ENCODE peak calls at places on chromosome 11, in five cellular contexts. I, R, W, U and Q are unnamed samples.
A peak's percentile ranks its signal among the peaks of the same experiment; 100 is the strongest.

GRCh38 chr11:95556342-95557151 is 233.0 kb downstream of the FAM76B start:
- DNase-seq in R (peak; percentile 49), W (no peak), I (no peak), U (no peak), Q (no peak)

GRCh38 chr11:102868359-102868758 is 6.4 kb downstream of the MMP12 start:
- DNase-seq in R (peak; percentile 44), I (no peak), U (no peak), W (no peak), Q (no peak)

GRCh38 chr11:68843703-68844312 is 2.1 kb upstream of the CPT1A start:
- DNase-seq in R (no peak), I (no peak), U (no peak), W (peak; percentile 72), Q (peak; percentile 84)

GRCh38 chr11:1731451-1732059 is 18.8 kb downstream of the IFITM10 start:
- DNase-seq in U (no peak), W (no peak), I (no peak), R (no peak), Q (no peak)

GRCh38 chr11:62353841-62354240 is 16.6 kb downstream of the ASRGL1 start:
- DNase-seq in U (no peak), R (no peak), I (no peak), W (no peak), Q (no peak)

GRCh38 chr11:93969925-93970922 is 50.9 kb upstream of the HEPHL1 start:
- DNase-seq in U (no peak), R (no peak), I (no peak), W (no peak), Q (no peak)

GRCh38 chr11:11346249-11346648 is 6.8 kb downstream of the CSNK2A3 start:
- DNase-seq in U (no peak), I (no peak), R (no peak), W (no peak), Q (no peak)

GRCh38 chr11:101428918-101429317 is 154.9 kb downstream of the TRPC6 start:
- DNase-seq in I (no peak), R (peak; percentile 54), U (no peak), W (no peak), Q (no peak)

GRCh38 chr11:60912851-60913550 is 957 bp upstream of the TMEM109 start:
- DNase-seq in U (no peak), R (no peak), I (no peak), W (no peak), Q (peak; percentile 63)

GRCh38 chr11:2446590-2447252 is 1.9 kb downstream of the KCNQ1 start:
- DNase-seq in W (no peak), R (no peak), U (no peak), I (no peak), Q (no peak)

GRCh38 chr11:112352907-112353306 is 92.2 kb upstream of the PLET1 start:
- DNase-seq in R (peak; percentile 44), I (no peak), U (no peak), W (no peak), Q (no peak)

GRCh38 chr11:69962152-69962551 is 116.0 kb upstream of the ANO1 start:
- DNase-seq in W (no peak), I (no peak), U (peak; percentile 59), R (peak; percentile 42), Q (no peak)

GRCh38 chr11:94183886-94184264 is 55.2 kb downstream of the PANX1 start:
- DNase-seq in W (peak; percentile 62), I (no peak), R (peak; percentile 67), U (peak; percentile 30), Q (peak; percentile 69)

GRCh38 chr11:11502303-11502828 is 119.4 kb downstream of the GALNT18 start:
- DNase-seq in R (no peak), W (no peak), U (no peak), I (no peak), Q (no peak)

GRCh38 chr11:102940714-102941588 is 14.6 kb downstream of the MMP13 start:
- DNase-seq in W (no peak), R (peak; percentile 73), U (peak; percentile 54), I (peak; percentile 33), Q (no peak)

GRCh38 chr11:16785520-16786128 is 47.2 kb downstream of the C11orf58 start:
- DNase-seq in R (peak; percentile 75), W (peak; percentile 66), I (peak; percentile 77), U (peak; percentile 92), Q (peak; percentile 82)

GRCh38 chr11:120181446-120181992 is 29.3 kb upstream of the OAF start:
- DNase-seq in I (peak; percentile 11), W (peak; percentile 19), R (no peak), U (no peak), Q (no peak)

GRCh38 chr11:57434640-57435546 is 8.0 kb upstream of the SLC43A3 start:
- DNase-seq in R (peak; percentile 97), W (no peak), U (peak; percentile 69), I (peak; percentile 63), Q (no peak)

GRCh38 chr11:82546556-82547162 is 187.0 kb downstream of the FAM181B start:
- DNase-seq in W (no peak), U (no peak), I (no peak), R (no peak), Q (no peak)

GRCh38 chr11:31813242-31813960 is 2.3 kb upstream of the PAX6 start:
- DNase-seq in W (no peak), U (no peak), R (no peak), I (no peak), Q (no peak)

GRCh38 chr11:13429836-13430235 is 33.2 kb downstream of the BTBD10 start:
- DNase-seq in I (no peak), R (no peak), U (no peak), W (no peak), Q (no peak)

GRCh38 chr11:74577624-74578396 is 14.6 kb upstream of the POLD3 start:
- DNase-seq in R (peak; percentile 18), W (no peak), I (no peak), U (no peak), Q (no peak)

GRCh38 chr11:116852261-116853125 is 15.1 kb upstream of the APOA1 start:
- DNase-seq in U (no peak), I (no peak), W (peak; percentile 71), R (peak; percentile 57), Q (no peak)

GRCh38 chr11:117884994-117885393 is 8.5 kb upstream of the FXYD6 start:
- DNase-seq in U (no peak), I (no peak), W (no peak), R (peak; percentile 21), Q (peak; percentile 82)

GRCh38 chr11:64863381-64864060 is 14.9 kb downstream of the EHD1 start:
- DNase-seq in U (no peak), R (no peak), W (peak; percentile 64), I (no peak), Q (peak; percentile 81)

GRCh38 chr11:64864135-64864472 is 14.3 kb downstream of the EHD1 start:
- DNase-seq in U (no peak), I (no peak), R (no peak), W (no peak), Q (no peak)

GRCh38 chr11:64865286-64866172 is 12.9 kb downstream of the EHD1 start:
- DNase-seq in W (no peak), I (no peak), U (no peak), R (peak; percentile 92), Q (no peak)

GRCh38 chr11:64866173-64866491 is 12.3 kb downstream of the EHD1 start:
- DNase-seq in U (no peak), W (no peak), R (no peak), I (no peak), Q (no peak)

DNA sequence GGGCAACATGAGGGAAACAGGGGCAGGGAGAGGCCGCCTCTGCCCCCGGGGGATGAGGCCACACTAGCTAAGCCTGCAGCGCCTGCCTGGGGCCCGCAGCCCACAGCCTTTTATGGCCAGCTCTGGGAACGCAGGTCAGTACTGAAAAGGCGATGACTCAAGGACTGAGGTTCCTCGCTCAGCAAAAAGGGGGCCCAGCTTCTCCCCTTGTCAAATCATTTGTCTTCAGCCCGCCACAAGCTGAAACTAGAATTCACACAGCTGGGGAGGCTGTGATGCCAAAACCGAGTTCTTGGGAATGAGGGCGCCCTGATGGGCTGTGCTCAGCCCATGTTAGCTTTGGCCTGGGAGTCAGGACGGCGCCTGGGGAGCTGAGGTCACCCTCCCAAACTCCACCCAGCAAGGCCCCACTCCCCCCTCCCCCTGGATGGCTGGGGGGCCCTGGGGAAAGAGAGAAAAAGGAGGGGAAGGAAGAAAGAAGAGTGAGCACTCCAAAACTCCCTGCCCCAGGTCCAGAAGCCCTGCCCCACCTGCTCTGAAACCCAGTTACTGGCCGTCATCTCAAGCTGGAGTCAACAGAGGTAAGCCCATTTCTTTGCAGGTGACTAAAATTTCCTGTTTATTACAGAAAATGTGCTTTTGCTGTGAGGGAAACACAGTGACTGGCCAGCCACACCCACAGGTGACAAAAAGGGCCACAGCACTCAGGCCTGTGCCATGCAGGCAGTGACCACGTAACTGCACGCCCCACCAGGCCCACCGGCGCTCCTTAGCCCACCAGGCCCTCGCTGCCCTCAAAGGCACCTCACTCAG is 13.7 kb downstream of the EHD1 start:
- DNase-seq in R (peak; percentile 97), I (peak; percentile 36), U (no peak), W (peak; percentile 75), Q (peak; percentile 94)
- H3K4me3 ChIP-seq in R (no peak overlapping the region), I (no peak overlapping the region), U (no peak overlapping the region), W (no peak overlapping the region), Q (peak overlapping the region; percentile 11)

DNA sequence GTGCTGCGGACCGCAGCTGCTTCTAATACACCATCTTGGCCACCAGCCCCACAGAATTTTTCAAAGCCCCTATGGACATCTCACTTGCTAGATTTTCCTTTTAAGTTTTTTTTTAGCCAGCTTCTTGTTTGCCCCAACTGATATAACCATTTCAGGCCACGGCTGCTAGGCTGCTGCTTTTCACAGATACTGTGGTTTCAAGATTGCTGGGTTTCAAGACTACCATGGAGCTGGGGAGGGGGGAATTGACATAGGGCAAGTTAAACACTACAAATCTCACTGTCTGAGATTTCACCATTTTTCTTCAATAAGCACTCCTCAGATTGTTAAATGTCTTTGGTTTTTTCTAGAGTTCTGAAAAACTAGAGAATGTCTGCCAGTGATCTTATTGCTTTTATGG is 13.5 kb upstream of the DEPDC7 start:
- DNase-seq in I (no peak), W (no peak), R (no peak), U (no peak), Q (no peak)
- TF ChIP-seq POLR2A in I (no peak), W (no peak), R (no peak), U (no peak), Q (no peak)

GRCh38 chr11:114180301-114181055 is 115.7 kb upstream of the NNMT start:
- DNase-seq in W (peak; percentile 62), R (no peak), U (no peak), I (no peak), Q (no peak)

GRCh38 chr11:114181752-114182151 is 114.4 kb upstream of the NNMT start:
- DNase-seq in U (no peak), W (peak; percentile 31), R (no peak), I (no peak), Q (no peak)

GRCh38 chr11:114179234-114179941 is 116.8 kb upstream of the NNMT start:
- DNase-seq in U (no peak), I (peak; percentile 94), W (peak; percentile 82), R (no peak), Q (peak; percentile 98)

GRCh38 chr11:114182471-114182968 is 113.7 kb upstream of the NNMT start:
- DNase-seq in W (no peak), U (no peak), R (no peak), I (no peak), Q (no peak)

DNA sequence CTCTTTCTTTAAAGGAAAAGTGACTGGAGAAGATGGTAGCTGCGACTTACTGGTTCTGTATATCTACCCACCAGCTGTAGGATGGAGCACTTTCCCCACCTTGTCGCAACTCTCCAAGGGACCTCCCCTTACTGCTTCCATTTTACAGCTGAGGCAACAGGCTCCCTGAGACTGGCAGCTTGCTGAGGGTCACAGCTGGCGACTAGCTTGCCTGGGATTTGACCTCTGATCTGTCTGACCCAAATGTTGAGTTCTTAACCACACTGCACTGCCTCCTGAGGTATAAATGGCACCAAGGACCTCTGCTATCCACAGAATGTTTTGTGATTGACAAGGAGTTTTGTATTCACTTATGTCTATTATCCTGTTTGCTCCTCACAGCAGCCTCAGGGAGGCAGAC is 115.0 kb upstream of the NNMT start:
- DNase-seq in U (no peak), R (no peak), W (peak; percentile 31), I (no peak), Q (no peak)
- H3K4me3 ChIP-seq in U (no peak overlapping the region), R (no peak overlapping the region), W (peak overlapping the region; percentile 43), I (no peak overlapping the region), Q (no peak overlapping the region)

GRCh38 chr11:64240467-64241174 is at the start of gene FKBP2:
- DNase-seq in I (peak; percentile 96), W (peak; percentile 99), U (peak; percentile 94), R (peak; percentile 95), Q (peak; percentile 99)
- TF ChIP-seq POLR2A in I (peak; percentile 72), W (peak; percentile 82), U (peak; percentile 66), R (peak; percentile 84), Q (peak; percentile 87)